ENCODE peak calls at places on chromosome 20, in nine cellular contexts. G is AG10803, S is choroid plexus epithelial cell, A is gastrocnemius medialis, I is heart left ventricle, W is lung, U is astrocyte of the spinal cord, R is OCI-LY7, L is ascending aorta. H is an unnamed sample.

GRCh38 chr20:58524814-58525213 is 9.6 kb upstream of the APCDD1L start:
- DNase-seq in U (peak), L (no peak), A (no peak), R (no peak), G (peak), S (peak), I (no peak), W (no peak), H (peak)

GRCh38 chr20:50283922-50284810 is 93.5 kb downstream of the CEBPB start:
- DNase-seq in I (no peak), A (peak), L (no peak), S (peak), G (peak), U (peak), R (no peak), W (peak), H (no peak)

GRCh38 chr20:58888521-58889333 is 36.2 kb downstream of the GNAS start:
- DNase-seq in S (peak), U (peak), A (peak), W (peak), G (peak), I (peak), R (peak), L (peak), H (peak)

GRCh38 chr20:22584630-22584921 is 204 bp upstream of the FOXA2 start:
- DNase-seq in A (no peak), R (no peak), S (no peak), U (no peak), W (no peak), L (no peak), I (no peak), G (no peak), H (no peak)

GRCh38 chr20:19903168-19903676 is 113.9 kb upstream of the NAA20 start:
- DNase-seq in A (no peak), G (peak), R (peak), U (peak), L (no peak), I (peak), S (peak), W (peak), H (no peak)

GRCh38 chr20:40309731-40310130 is 379.3 kb downstream of the MAFB start:
- DNase-seq in I (no peak), R (no peak), A (no peak), U (peak), G (no peak), S (peak), W (no peak), L (no peak), H (no peak)

GRCh38 chr20:24495266-24495665 is 25.8 kb downstream of the SYNDIG1 start:
- DNase-seq in I (no peak), L (no peak), S (no peak), U (no peak), A (no peak), G (no peak), R (no peak), W (no peak), H (no peak)

GRCh38 chr20:36519012-36519719 is 22.2 kb upstream of the MYL9 start:
- DNase-seq in W (no peak), S (no peak), R (no peak), A (no peak), U (no peak), G (no peak), L (no peak), I (no peak), H (no peak)

GRCh38 chr20:47454298-47455132 is 47.2 kb upstream of the NCOA3 start:
- DNase-seq in A (no peak), G (peak), I (no peak), S (peak), W (no peak), R (peak), U (no peak), L (no peak), H (no peak)

GRCh38 chr20:35295058-35295457 is 2.8 kb upstream of the FAM83C start:
- DNase-seq in G (no peak), R (no peak), U (no peak), S (no peak), A (no peak), I (no peak), L (no peak), W (no peak), H (no peak)

GRCh38 chr20:4369798-4370124 is 351.9 kb upstream of the PRND start:
- DNase-seq in L (no peak), S (no peak), I (no peak), A (no peak), U (no peak), W (no peak), G (no peak), R (peak), H (no peak)

GRCh38 chr20:58877374-58878360 is 25.2 kb downstream of the GNAS start:
- DNase-seq in U (no peak), R (no peak), W (no peak), L (no peak), S (no peak), G (no peak), A (no peak), I (no peak), H (no peak)

GRCh38 chr20:5843054-5843731 is 93.0 kb downstream of the SHLD1 start:
- DNase-seq in W (no peak), S (peak), U (peak), I (no peak), G (peak), A (no peak), L (no peak), R (no peak), H (no peak)
- H3K4me3 ChIP-seq in W (no peak), S (no peak), U (no peak), I (no peak), G (no peak), A (no peak), L (no peak), R (no peak), H (no peak)

DNA sequence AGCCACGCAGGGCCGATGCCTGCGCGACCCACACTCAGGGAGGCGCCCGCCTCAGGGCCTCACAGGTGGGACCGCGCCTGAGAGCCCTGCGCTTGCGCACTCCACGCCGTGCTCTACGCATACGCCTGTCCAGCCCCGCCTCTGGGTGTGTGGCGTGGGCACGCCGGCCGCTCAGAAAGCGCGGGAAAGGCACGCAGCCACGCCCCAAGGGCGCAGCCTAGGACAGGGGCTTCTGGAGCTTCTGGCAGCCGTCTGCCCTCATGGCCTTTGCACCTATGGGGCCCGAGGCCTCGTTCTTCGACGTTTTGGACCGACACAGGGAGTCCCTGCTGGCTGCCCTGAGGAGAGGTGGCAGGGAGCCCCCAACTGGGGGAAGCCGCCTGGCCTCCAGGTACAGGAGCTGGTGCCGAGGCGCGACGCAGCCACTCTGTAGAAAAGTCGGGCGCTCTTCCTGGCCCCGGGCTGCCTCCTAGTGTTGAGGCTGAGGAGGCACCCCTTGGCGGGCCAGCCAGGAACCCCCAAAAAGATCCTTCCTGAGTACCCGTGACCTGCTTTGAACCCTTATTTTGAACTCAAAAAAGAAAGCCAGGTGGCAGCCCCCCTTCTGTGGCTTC is at the start of gene SPO11:
- DNase-seq in U (no peak), L (no peak), I (no peak), R (peak), S (no peak), G (no peak), W (no peak), A (no peak), H (no peak)
- TF ChIP-seq CTCF in U (peak), L (no peak), I (peak), R (peak), S (peak), G (no peak), W (no peak), A (no peak), H (no peak)

DNA sequence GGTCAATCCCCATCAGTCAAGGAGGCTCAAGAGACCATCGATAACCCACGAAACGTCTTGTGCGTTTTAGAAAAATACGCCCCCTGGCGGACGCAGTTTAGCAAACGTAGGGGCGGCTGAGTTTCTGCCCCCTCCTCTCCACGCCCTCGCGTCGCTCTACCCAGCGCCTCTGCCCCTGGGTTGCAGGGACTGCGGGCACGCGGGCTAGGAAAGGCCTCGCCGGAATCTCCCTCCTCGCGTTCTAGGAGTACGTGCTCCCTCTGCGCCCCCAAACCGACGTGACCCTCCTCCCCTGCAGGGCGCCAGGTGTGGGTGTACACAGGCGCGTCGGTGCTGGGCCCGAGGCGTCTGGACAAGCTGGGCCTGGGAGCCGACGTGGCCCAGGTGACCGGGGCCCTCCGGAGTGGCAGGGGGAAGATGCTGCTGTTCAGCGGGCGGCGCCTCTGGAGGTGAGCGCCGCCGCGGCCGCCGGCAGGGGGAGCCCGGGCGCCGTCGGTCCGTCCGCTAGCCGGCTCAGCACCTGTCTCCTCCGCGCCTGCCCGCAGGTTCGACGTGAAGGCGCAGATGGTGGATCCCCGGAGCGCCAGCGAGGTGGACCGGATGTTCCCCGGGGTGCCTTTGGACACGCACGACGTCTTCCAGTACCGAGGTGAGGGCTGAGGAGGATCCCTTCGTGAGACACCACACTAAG is 5.3 kb downstream of the MMP9 start:
- DNase-seq in U (peak), G (peak), S (peak), W (no peak), L (no peak), A (no peak), R (peak), I (no peak), H (peak)
- H3K4me3 ChIP-seq in U (no peak), G (no peak), S (no peak), W (no peak), L (peak), A (no peak), R (peak), I (peak), H (no peak)

DNA sequence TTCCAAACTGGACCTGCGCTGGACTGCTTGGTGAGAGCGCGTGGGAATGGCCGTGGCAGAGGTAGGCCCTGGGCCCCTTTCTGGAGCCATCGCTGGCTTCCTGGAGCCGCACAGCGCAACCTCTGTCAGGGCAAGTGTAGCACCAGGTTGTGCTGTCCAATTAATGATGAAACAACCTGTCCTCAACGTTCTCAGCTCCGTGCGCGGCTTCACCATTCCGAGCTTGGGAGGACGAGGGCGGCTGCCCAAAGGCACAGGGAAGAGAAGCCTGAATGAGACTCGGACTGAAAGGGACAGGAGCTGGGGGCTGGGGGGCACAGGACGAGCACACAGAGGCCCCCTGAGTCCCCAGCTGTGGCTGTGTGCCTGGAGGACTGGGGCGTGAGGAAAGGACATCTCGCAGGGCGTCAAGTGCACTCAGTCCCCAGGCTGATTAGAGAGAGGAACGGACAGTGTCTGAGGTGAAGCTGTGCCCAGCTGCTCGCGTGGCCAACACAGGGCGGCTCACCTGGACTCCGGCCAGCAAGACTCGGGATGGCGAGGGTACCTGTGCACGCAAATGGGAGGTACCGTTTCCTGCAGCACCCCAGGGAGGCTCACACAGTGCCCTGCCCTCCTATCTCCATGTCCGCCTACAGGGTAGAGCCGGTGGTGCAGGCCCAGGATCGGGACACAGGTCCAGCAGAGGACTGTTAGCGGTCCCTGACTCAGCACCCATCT is 403.3 kb downstream of the TAF4 start:
- DNase-seq in U (no peak), A (no peak), G (no peak), L (no peak), S (no peak), R (no peak), I (no peak), W (no peak), H (no peak)
- TF ChIP-seq CTCF in U (peak), A (no peak), G (no peak), L (no peak), S (peak), R (no peak), I (no peak), W (no peak), H (no peak)

GRCh38 chr20:33604991-33605370 is 57.1 kb upstream of the C20orf144 start:
- DNase-seq in S (no peak), U (no peak), L (no peak), W (no peak), A (no peak), I (no peak), R (no peak), G (peak), H (no peak)
- H3K4me3 ChIP-seq in S (no peak), U (no peak), L (no peak), W (no peak), A (no peak), I (no peak), R (no peak), G (no peak), H (no peak)

DNA sequence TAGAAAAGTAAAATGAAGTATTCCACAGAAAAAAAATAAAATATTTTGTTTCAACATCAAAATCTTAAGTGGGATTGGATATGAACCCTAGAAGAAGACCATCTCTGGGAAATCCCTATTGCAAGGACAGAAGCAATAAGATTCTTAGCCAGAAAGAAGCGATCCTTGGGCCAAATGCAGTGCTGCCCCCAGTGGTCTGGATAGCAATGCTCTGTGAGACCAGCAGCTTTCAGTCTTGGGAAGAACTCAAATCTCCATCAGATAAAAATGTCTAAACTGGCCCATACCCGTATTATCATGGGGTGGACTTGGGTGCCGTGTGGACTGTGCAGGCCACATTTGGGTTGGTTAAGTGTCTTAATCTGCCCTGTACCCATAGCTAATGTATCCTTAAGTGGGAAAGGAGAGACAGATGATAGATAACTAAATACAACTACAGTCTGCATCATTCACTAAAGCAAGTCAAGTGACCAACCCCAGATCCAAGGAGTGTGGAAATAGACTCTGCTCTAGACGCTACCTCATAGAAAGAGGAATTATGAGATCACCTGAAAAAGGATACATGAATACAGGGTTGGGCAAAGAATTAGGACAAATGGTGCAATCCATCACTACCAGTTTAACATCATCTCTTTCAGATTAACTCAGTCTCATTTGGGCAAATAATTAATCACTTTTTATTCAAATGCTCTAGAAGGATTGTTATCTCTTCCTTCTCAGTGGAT is 38.9 kb upstream of the SNAP25 start:
- DNase-seq in A (no peak), R (no peak), G (no peak), W (no peak), U (no peak), I (no peak), S (peak), L (no peak), H (no peak)
- TF ChIP-seq CTCF in A (no peak), R (peak), G (peak), W (no peak), U (peak), I (peak), S (peak), L (no peak), H (peak)

GRCh38 chr20:37915434-37915787 is 12.5 kb downstream of the VSTM2L start:
- DNase-seq in A (no peak), W (no peak), U (no peak), G (no peak), R (no peak), I (no peak), S (no peak), L (no peak), H (no peak)
- H3K4me3 ChIP-seq in A (no peak), W (no peak), U (no peak), G (no peak), R (no peak), I (no peak), S (no peak), L (peak), H (no peak)

H was measured in fibroblast of the aortic adventitia.